ENCODE peak calls at places on chromosomes 6 and 20, in nine cellular contexts. L is mesendoderm, I is right lobe of liver, F is epithelial cell of esophagus, P is tibial nerve, T is PC-9, W is ovary, V is fibroblast of pulmonary artery, J is fibroblast of mammary gland. H is an unnamed sample.

GRCh38 chr6:134316733-134317431 is 1.0 kb downstream of the SGK1 start:
- DNase-seq in T (no peak), L (peak; percentile 19), P (no peak), F (no peak), V (no peak), J (no peak), W (no peak), I (no peak), H (no peak)

GRCh38 chr6:170087946-170088348 is 202.9 kb downstream of the DLL1 start:
- DNase-seq in F (no peak), W (peak; percentile 36), P (no peak), V (no peak), L (no peak), J (no peak), I (no peak), T (no peak), H (no peak)

GRCh38 chr6:153083869-153084268 is 47.2 kb downstream of the RGS17 start:
- DNase-seq in P (no peak), T (no peak), W (no peak), L (no peak), J (no peak), F (peak; percentile 61), V (no peak), I (no peak), H (no peak)

GRCh38 chr20:3239026-3239866 is at the start of gene SLC4A11:
- DNase-seq in F (peak; percentile 90), T (peak; percentile 75), V (peak; percentile 62), P (no peak), I (peak; percentile 67), J (peak; percentile 56), W (no peak), L (peak; percentile 69), H (peak; percentile 96)

GRCh38 chr6:73739097-73739496 is 43.1 kb downstream of the CD109 start:
- DNase-seq in L (peak; percentile 71), T (no peak), P (no peak), I (no peak), W (no peak), J (peak; percentile 76), V (peak; percentile 91), F (peak; percentile 61), H (peak; percentile 42)

GRCh38 chr20:41444821-41445220 is 78.2 kb upstream of the EMILIN3 start:
- DNase-seq in T (no peak), W (no peak), L (no peak), F (no peak), I (no peak), P (no peak), V (no peak), J (no peak), H (no peak)

GRCh38 chr6:5357486-5357885 is 96.2 kb downstream of the FARS2 start:
- DNase-seq in L (no peak), P (no peak), W (no peak), J (no peak), I (no peak), F (no peak), V (no peak), T (no peak), H (no peak)

GRCh38 chr6:21748343-21749063 is 155.0 kb downstream of the SOX4 start:
- DNase-seq in T (no peak), I (no peak), L (peak; percentile 60), W (no peak), V (peak; percentile 58), J (peak; percentile 71), P (no peak), F (peak; percentile 69), H (peak; percentile 49)

GRCh38 chr6:37524025-37524647 is 24.4 kb upstream of the CCDC167 start:
- DNase-seq in P (no peak), L (no peak), F (peak; percentile 35), J (peak; percentile 27), T (no peak), V (peak; percentile 36), W (no peak), I (no peak), H (no peak)

GRCh38 chr20:46998497-46999190 is 104.0 kb downstream of the EYA2 start:
- DNase-seq in F (peak; percentile 51), I (no peak), P (no peak), L (peak; percentile 49), W (no peak), V (no peak), J (no peak), T (no peak), H (peak; percentile 56)

GRCh38 chr6:68718379-68719073 is 83.4 kb downstream of the ADGRB3 start:
- DNase-seq in P (no peak), W (no peak), L (no peak), J (peak; percentile 84), I (no peak), V (peak; percentile 75), F (peak; percentile 42), T (no peak), H (no peak)

GRCh38 chr6:149026530-149026942 is 279.7 kb downstream of the UST start:
- DNase-seq in L (peak; percentile 79), J (peak; percentile 97), P (no peak), T (no peak), I (no peak), W (no peak), V (peak; percentile 89), F (peak; percentile 80), H (peak; percentile 48)

GRCh38 chr6:41559655-41560439 is 13.7 kb downstream of the FOXP4 start:
- DNase-seq in V (no peak), F (no peak), L (no peak), J (no peak), W (no peak), T (no peak), I (no peak), P (no peak), H (no peak)

GRCh38 chr6:151374024-151374423 is 17.3 kb downstream of the ZBTB2 start:
- DNase-seq in I (peak; percentile 43), W (no peak), F (peak; percentile 32), T (peak; percentile 19), P (no peak), L (peak; percentile 80), J (no peak), V (peak; percentile 26), H (peak; percentile 51)

GRCh38 chr6:132202569-132202968 is 198.7 kb downstream of the MOXD1 start:
- DNase-seq in T (no peak), W (no peak), P (no peak), L (no peak), I (no peak), J (peak; percentile 93), V (peak; percentile 84), F (no peak), H (no peak)

GRCh38 chr6:132392792-132393191 is 8.5 kb downstream of the MOXD1 start:
- DNase-seq in T (no peak), P (no peak), F (peak; percentile 66), J (no peak), W (no peak), I (no peak), V (peak; percentile 70), L (peak; percentile 51), H (peak; percentile 30)

GRCh38 chr6:121237859-121238258 is 96.4 kb downstream of the TBC1D32 start:
- DNase-seq in F (peak; percentile 39), P (no peak), V (no peak), J (no peak), T (no peak), W (no peak), I (no peak), L (no peak), H (no peak)

GRCh38 chr6:112503210-112503609 is 156.1 kb downstream of the RFPL4B start:
- DNase-seq in J (no peak), F (no peak), W (no peak), L (peak; percentile 32), T (no peak), V (no peak), P (no peak), I (no peak), H (peak; percentile 7)

GRCh38 chr6:7671076-7671475 is 54.8 kb upstream of the BMP6 start:
- DNase-seq in J (peak; percentile 91), F (peak; percentile 55), P (no peak), W (no peak), T (no peak), I (no peak), L (no peak), V (peak; percentile 66), H (no peak)

DNA sequence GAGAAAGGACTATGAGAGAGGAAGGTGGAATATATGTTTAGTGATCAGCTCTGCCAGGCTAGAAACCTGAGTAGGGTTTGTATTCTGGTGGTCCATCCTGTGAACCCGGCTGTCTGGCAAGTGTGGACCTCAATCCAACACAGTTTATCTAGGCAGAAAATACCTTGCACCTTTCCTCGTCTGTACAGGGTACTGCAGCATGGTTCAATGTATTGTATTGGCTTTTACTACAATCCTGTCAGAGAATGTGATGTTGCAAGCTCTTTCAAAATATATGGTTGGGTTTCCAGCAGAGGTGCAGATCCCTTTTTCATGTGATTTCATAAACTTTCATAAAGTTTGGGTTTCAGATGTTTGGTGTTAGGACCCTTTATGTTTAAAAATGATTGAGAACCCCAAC is 106.7 kb downstream of the RTN4IP1 start:
- DNase-seq in V (no peak), I (no peak), L (no peak), T (no peak), P (no peak), J (no peak), W (no peak), F (no peak), H (no peak)
- H3K4me3 ChIP-seq in V (no peak overlapping the region), I (no peak overlapping the region), L (no peak overlapping the region), T (no peak overlapping the region), P (peak overlapping the region; percentile 31), J (no peak overlapping the region), W (no peak overlapping the region), F (no peak overlapping the region), H (no peak overlapping the region)

GRCh38 chr20:9068232-9068781 is 580 bp upstream of the PLCB4 start:
- DNase-seq in F (peak; percentile 55), L (peak; percentile 80), I (no peak), J (no peak), W (peak; percentile 45), P (no peak), V (no peak), T (peak; percentile 73), H (peak; percentile 90)
- H3K4me3 ChIP-seq in F (peak overlapping the region; percentile 68), L (peak overlapping the region; percentile 74), I (peak overlapping the region; percentile 9), J (peak overlapping the region; percentile 72), W (peak overlapping the region; percentile 49), P (peak overlapping the region; percentile 69), V (peak overlapping the region; percentile 61), T (peak overlapping the region; percentile 67), H (peak overlapping the region; percentile 94)

GRCh38 chr6:97361286-97361685 is 78.3 kb upstream of the MMS22L start:
- DNase-seq in J (no peak), P (no peak), F (peak; percentile 70), W (no peak), T (no peak), V (peak; percentile 10), I (no peak), L (no peak), H (no peak)
- H3K4me3 ChIP-seq in J (no peak overlapping the region), P (no peak overlapping the region), F (no peak overlapping the region), W (no peak overlapping the region), T (no peak overlapping the region), V (no peak overlapping the region), I (no peak overlapping the region), L (no peak overlapping the region), H (no peak overlapping the region)

GRCh38 chr6:80489911-80490635 is 383.6 kb downstream of the BCKDHB start:
- DNase-seq in J (no peak), T (no peak), I (no peak), P (no peak), W (no peak), V (no peak), F (peak; percentile 28), L (no peak), H (no peak)

DNA sequence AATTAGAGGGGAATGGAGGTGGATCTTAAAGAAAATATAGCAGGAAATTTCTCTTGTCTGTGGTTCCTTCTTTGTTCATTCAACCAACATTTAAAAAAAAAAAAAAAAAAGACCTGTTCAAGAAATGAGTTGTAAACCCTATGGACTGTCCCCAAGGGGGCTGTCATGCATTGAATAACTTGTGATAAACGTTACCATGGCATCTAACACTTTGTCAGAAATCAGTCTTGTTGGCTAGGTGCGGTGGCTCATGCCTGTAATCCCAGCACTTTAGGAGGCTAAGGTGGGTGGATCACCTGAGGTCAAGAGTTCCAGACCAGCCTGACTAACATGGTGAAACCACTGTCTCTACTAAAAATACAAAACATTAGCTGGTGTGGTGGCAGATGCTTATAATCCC is 381.7 kb downstream of the BCKDHB start:
- DNase-seq in W (no peak), F (no peak), T (no peak), I (no peak), J (no peak), L (peak; percentile 4), V (no peak), P (no peak), H (no peak)
- H3K4me3 ChIP-seq in W (no peak overlapping the region), F (no peak overlapping the region), T (no peak overlapping the region), I (no peak overlapping the region), J (no peak overlapping the region), L (no peak overlapping the region), V (no peak overlapping the region), P (no peak overlapping the region), H (no peak overlapping the region)